ENCODE peak calls at places on chromosomes 11 and 22, in six cellular contexts. E is gastroesophageal sphincter; G is IMR-90; O is activated naive CD8-positive, alpha-beta T cell treated with anti-CD3 and anti-CD28 coated beads, Interleukin-2, amount 50 U/mL, for 24 hours; F is omental fat pad; Z is HepG2. Y is an unnamed sample.

GRCh38 chr11:22634897-22635629 is 9.4 kb upstream of the FANCF start:
- ATAC-seq in O (peak), Z (peak), E (no peak), G (no peak), F (no peak), Y (no peak)

GRCh38 chr11:115930886-115931537 is 426.8 kb upstream of the CADM1 start:
- ATAC-seq in F (no peak), G (no peak), Z (no peak), E (no peak), O (no peak), Y (no peak)

GRCh38 chr22:24973867-24974266 is 21.4 kb downstream of the KIAA1671 start:
- ATAC-seq in E (no peak), Z (peak), O (no peak), G (no peak), F (no peak), Y (no peak)

GRCh38 chr11:100863080-100863581 is 176.0 kb downstream of the ARHGAP42 start:
- ATAC-seq in G (peak), F (no peak), Z (no peak), O (no peak), E (no peak), Y (no peak)

GRCh38 chr11:117387992-117388765 is 60.5 kb downstream of the CEP164 start:
- ATAC-seq in F (no peak), O (no peak), Z (no peak), G (peak), E (no peak), Y (no peak)

GRCh38 chr11:64656797-64657196 is 65.8 kb downstream of the SLC22A12 start:
- ATAC-seq in Z (peak), E (no peak), F (no peak), G (no peak), O (no peak), Y (no peak)

GRCh38 chr11:12752868-12753267 is 78.6 kb downstream of the TEAD1 start:
- ATAC-seq in O (no peak), Z (no peak), E (no peak), F (no peak), G (no peak), Y (no peak)

GRCh38 chr11:118226781-118227180 is 2.0 kb upstream of the JAML start:
- ATAC-seq in O (no peak), F (no peak), Z (no peak), G (no peak), E (no peak), Y (no peak)

GRCh38 chr11:47578524-47579460 is at the start of the genes KBTBD4 and NDUFS3:
- ATAC-seq in F (peak), G (peak), Z (peak), O (peak), E (peak), Y (peak)

GRCh38 chr11:86016451-86016850 is 52.4 kb downstream of the PICALM start:
- ATAC-seq in E (no peak), G (no peak), O (no peak), Z (no peak), F (no peak), Y (no peak)

GRCh38 chr11:7561562-7561961 is 47.8 kb downstream of the PPFIBP2 start:
- ATAC-seq in O (no peak), E (no peak), G (peak), Z (no peak), F (no peak), Y (no peak)

GRCh38 chr11:112728716-112729115 is 232.5 kb upstream of the NCAM1 start:
- ATAC-seq in O (no peak), Z (no peak), E (no peak), G (no peak), F (no peak), Y (no peak)

GRCh38 chr22:29798801-29799200 is 31.6 kb downstream of the UQCR10 start:
- ATAC-seq in E (no peak), Z (peak), O (no peak), G (no peak), F (no peak), Y (peak)

GRCh38 chr11:23903044-23903704 is 593.7 kb upstream of the LUZP2 start:
- ATAC-seq in G (peak), E (no peak), O (no peak), F (peak), Z (no peak), Y (no peak)

GRCh38 chr11:116990061-116990473 is 108.2 kb downstream of the SIK3 start:
- ATAC-seq in E (peak), F (peak), Z (peak), O (peak), G (peak), Y (peak)

GRCh38 chr11:76152741-76153608 is 53.3 kb downstream of the WNT11 start:
- ATAC-seq in E (no peak), F (no peak), O (no peak), Z (peak), G (no peak), Y (no peak)

GRCh38 chr11:104823638-104824037 is 74.6 kb downstream of the CASP12 start:
- ATAC-seq in G (no peak), Z (no peak), O (no peak), E (no peak), F (no peak), Y (no peak)

GRCh38 chr22:20212754-20213699 is 55.1 kb downstream of the RTN4R start:
- ATAC-seq in F (no peak), E (no peak), Z (no peak), G (no peak), O (no peak), Y (no peak)

GRCh38 chr11:64859542-64860414 is 15.3 kb upstream of the CDC42BPG start:
- ATAC-seq in F (no peak), O (peak), G (no peak), Z (no peak), E (no peak), Y (no peak)

GRCh38 chr22:19658057-19658966 is 56.0 kb upstream of the SEPTIN5 start:
- ATAC-seq in O (no peak), Z (no peak), E (no peak), G (no peak), F (no peak), Y (no peak)

GRCh38 chr11:68584097-68584496 is 100.2 kb upstream of the GAL start:
- ATAC-seq in Z (peak), O (peak), E (no peak), G (no peak), F (no peak), Y (peak)

GRCh38 chr22:31843526-31843925 is 89.7 kb downstream of the DEPDC5 start:
- ATAC-seq in Z (no peak), G (no peak), F (no peak), O (no peak), E (no peak), Y (no peak)

GRCh38 chr22:46942816-46943783 is 180.7 kb downstream of the TBC1D22A start:
- ATAC-seq in E (peak), O (no peak), F (peak), G (no peak), Z (no peak), Y (peak)

GRCh38 chr11:121775276-121775675 is 322.5 kb upstream of the SORL1-AS1 start:
- ATAC-seq in O (no peak), G (no peak), E (peak), Z (no peak), F (no peak), Y (no peak)

GRCh38 chr22:43015677-43016042 is 711 bp upstream of the PACSIN2 start:
- ATAC-seq in F (no peak), Z (peak), O (no peak), E (no peak), G (no peak), Y (no peak)

GRCh38 chr11:61706452-61707400 is 26.5 kb downstream of the DAGLA start:
- ATAC-seq in F (no peak), Z (no peak), O (no peak), G (no peak), E (no peak), Y (no peak)

GRCh38 chr22:46813816-46814597 is 51.6 kb downstream of the TBC1D22A start:
- ATAC-seq in G (peak), E (peak), F (no peak), Z (no peak), O (no peak), Y (no peak)

GRCh38 chr11:9787981-9788521 is 124.2 kb downstream of the SWAP70 start:
- ATAC-seq in G (peak), E (peak), O (no peak), Z (no peak), F (peak), Y (peak)

GRCh38 chr11:111000400-111001090 is 245.0 kb upstream of the POU2AF2 start:
- ATAC-seq in E (no peak), O (no peak), G (no peak), F (no peak), Z (no peak), Y (no peak)

GRCh38 chr11:60377737-60378136 is 595 bp upstream of the MS4A7 start:
- ATAC-seq in Z (no peak), E (peak), G (no peak), O (no peak), F (peak), Y (peak)

GRCh38 chr11:7628660-7629059 is 44.6 kb downstream of the CYB5R2 start:
- ATAC-seq in E (no peak), O (no peak), F (no peak), Z (no peak), G (no peak), Y (no peak)

GRCh38 chr11:69947059-69947771 is 128.0 kb upstream of the FGF3 start:
- ATAC-seq in G (no peak), E (no peak), Z (no peak), O (no peak), F (no peak), Y (no peak)

GRCh38 chr22:17773606-17774205 is 563 bp downstream of the BID start:
- ATAC-seq in G (peak), O (peak), E (peak), F (peak), Z (peak), Y (peak)

GRCh38 chr11:3860360-3860759 is 4.9 kb downstream of the STIM1 start:
- ATAC-seq in Z (no peak), G (no peak), O (peak), F (no peak), E (no peak), Y (no peak)